ENCODE peak calls at places on chromosomes 3 and 15, in ten cellular contexts. C, H, R, K, I, G, F, P, Q and X are unnamed samples.

GRCh38 chr3:138646527-138646926 is 38.0 kb downstream of the FAIM start:
- DNase-seq in C (no peak), H (no peak), R (no peak), K (no peak), I (no peak), G (no peak), F (no peak), P (no peak), Q (no peak), X (no peak)

GRCh38 chr15:45442497-45443135 is 64.3 kb upstream of the GATM start:
- DNase-seq in C (no peak), H (peak; percentile 81), R (no peak), K (no peak), I (no peak), G (no peak), F (no peak), P (no peak), Q (no peak), X (peak; percentile 86)

GRCh38 chr3:184748219-184749135 is 36.6 kb upstream of the MAGEF1 start:
- DNase-seq in C (no peak), H (no peak), R (peak; percentile 27), K (no peak), I (no peak), G (no peak), F (no peak), P (no peak), Q (no peak), X (no peak)

GRCh38 chr3:95705786-95706418 is 1108.5 kb upstream of the EPHA6 start:
- DNase-seq in C (no peak), H (no peak), R (no peak), K (no peak), I (no peak), G (no peak), F (no peak), P (no peak), Q (peak; percentile 2), X (no peak)

GRCh38 chr15:66387176-66388056 is 704 bp downstream of the MAP2K1 start:
- DNase-seq in C (peak; percentile 69), H (peak; percentile 78), R (peak; percentile 60), K (no peak), I (peak; percentile 33), G (peak; percentile 76), F (peak; percentile 55), P (peak; percentile 84), Q (peak; percentile 52), X (peak; percentile 62)

GRCh38 chr3:51675201-51675611 is 4.2 kb downstream of the TEX264 start:
- DNase-seq in C (no peak), H (peak; percentile 53), R (no peak), K (no peak), I (no peak), G (peak; percentile 53), F (no peak), P (no peak), Q (no peak), X (peak; percentile 65)

GRCh38 chr15:28128036-28128435 is 28.9 kb upstream of the OCA2 start:
- DNase-seq in C (peak; percentile 77), H (no peak), R (peak; percentile 29), K (no peak), I (no peak), G (no peak), F (no peak), P (no peak), Q (no peak), X (no peak)

GRCh38 chr3:61589856-61590255 is 28.5 kb downstream of the PTPRG start:
- DNase-seq in C (no peak), H (peak; percentile 84), R (peak; percentile 31), K (no peak), I (no peak), G (peak; percentile 86), F (no peak), P (no peak), Q (no peak), X (peak; percentile 70)

GRCh38 chr15:64950888-64951287 is 38.8 kb downstream of the SPG21 start:
- DNase-seq in C (no peak), H (no peak), R (no peak), K (no peak), I (no peak), G (no peak), F (no peak), P (no peak), Q (no peak), X (no peak)

GRCh38 chr3:27718459-27718858 is 3.7 kb downstream of the EOMES start:
- DNase-seq in C (no peak), H (no peak), R (no peak), K (no peak), I (no peak), G (no peak), F (no peak), P (no peak), Q (no peak), X (no peak)

GRCh38 chr15:31062310-31062964 is 39.1 kb downstream of the TRPM1 start:
- DNase-seq in C (no peak), H (peak; percentile 62), R (no peak), K (no peak), I (no peak), G (no peak), F (no peak), P (no peak), Q (no peak), X (peak; percentile 86)

GRCh38 chr3:13277860-13278531 is 142.1 kb downstream of the NUP210 start:
- DNase-seq in C (no peak), H (peak; percentile 15), R (no peak), K (no peak), I (no peak), G (no peak), F (no peak), P (no peak), Q (no peak), X (no peak)

GRCh38 chr3:21665444-21665843 is 85.6 kb downstream of the ZNF385D start:
- DNase-seq in C (no peak), H (no peak), R (peak; percentile 46), K (no peak), I (no peak), G (no peak), F (no peak), P (no peak), Q (no peak), X (no peak)

GRCh38 chr3:144590854-144591253 is 619.2 kb downstream of the DIPK2A start:
- DNase-seq in C (no peak), H (peak; percentile 82), R (peak; percentile 14), K (no peak), I (no peak), G (peak; percentile 82), F (no peak), P (no peak), Q (no peak), X (peak; percentile 66)